ENCODE peak calls at places on chromosomes 2 and 18, in five cellular contexts. H, K, N, F and W are unnamed samples.

GRCh38 chr2:142112648-142113278 is 18.1 kb downstream of the LRP1B start:
- DNase-seq in H (peak), K (peak), N (no peak), F (no peak), W (peak)

GRCh38 chr2:105393373-105394055 is 5.3 kb downstream of the FHL2 start:
- DNase-seq in H (no peak), K (peak), N (no peak), F (no peak), W (peak)

GRCh38 chr18:11488175-11488574 is 121.2 kb upstream of the SLC35G4 start:
- DNase-seq in H (no peak), K (peak), N (no peak), F (no peak), W (no peak)

GRCh38 chr2:109066917-109067828 is 61.8 kb upstream of the SH3RF3 start:
- DNase-seq in H (peak), K (no peak), N (no peak), F (no peak), W (no peak)

GRCh38 chr2:71668326-71669057 is 215.1 kb downstream of the DYSF start:
- DNase-seq in H (no peak), K (no peak), N (no peak), F (peak), W (no peak)

GRCh38 chr2:227482638-227483340 is 10.8 kb downstream of the AGFG1 start:
- DNase-seq in H (no peak), K (no peak), N (no peak), F (no peak), W (no peak)

GRCh38 chr2:40095003-40095402 is 315.9 kb upstream of the THUMPD2 start:
- DNase-seq in H (no peak), K (peak), N (no peak), F (no peak), W (peak)

GRCh38 chr2:232976176-232976575 is 36.9 kb downstream of the NGEF start:
- DNase-seq in H (no peak), K (no peak), N (no peak), F (no peak), W (no peak)

GRCh38 chr2:131064589-131065232 is 28.5 kb downstream of the FAM168B start:
- DNase-seq in H (no peak), K (no peak), N (no peak), F (no peak), W (no peak)

GRCh38 chr2:159710601-159711180 is 1.6 kb upstream of the MARCHF7 start:
- DNase-seq in H (peak), K (peak), N (no peak), F (no peak), W (peak)

GRCh38 chr18:48938827-48939367 is 11.9 kb downstream of the SMAD7 start:
- DNase-seq in H (no peak), K (no peak), N (no peak), F (no peak), W (peak)

GRCh38 chr2:85596486-85597143 is 1.1 kb downstream of the RNF181 start:
- DNase-seq in H (no peak), K (no peak), N (no peak), F (no peak), W (no peak)

GRCh38 chr18:23939896-23940295 is 74.7 kb upstream of the TTC39C start:
- DNase-seq in H (no peak), K (no peak), N (no peak), F (no peak), W (no peak)

GRCh38 chr18:63161032-63161727 is 158.4 kb downstream of the BCL2 start:
- DNase-seq in H (no peak), K (no peak), N (no peak), F (no peak), W (no peak)

GRCh38 chr18:74243127-74243526 is 48.6 kb downstream of the CYB5A start:
- DNase-seq in H (no peak), K (no peak), N (no peak), F (no peak), W (no peak)

GRCh38 chr18:74242451-74243096 is 49.2 kb downstream of the CYB5A start:
- DNase-seq in H (no peak), K (no peak), N (no peak), F (no peak), W (no peak)

GRCh38 chr18:74241970-74242369 is 49.8 kb downstream of the CYB5A start:
- DNase-seq in H (no peak), K (no peak), N (no peak), F (no peak), W (no peak)

GRCh38 chr18:74241426-74241825 is 50.3 kb downstream of the CYB5A start:
- DNase-seq in H (no peak), K (no peak), N (no peak), F (no peak), W (no peak)

GRCh38 chr18:74239567-74239966 is 52.2 kb downstream of the CYB5A start:
- DNase-seq in H (no peak), K (no peak), N (no peak), F (no peak), W (no peak)
- H2BK15ac ChIP-seq in H (no peak), K (no peak), N (no peak), F (no peak), W (no peak)

DNA sequence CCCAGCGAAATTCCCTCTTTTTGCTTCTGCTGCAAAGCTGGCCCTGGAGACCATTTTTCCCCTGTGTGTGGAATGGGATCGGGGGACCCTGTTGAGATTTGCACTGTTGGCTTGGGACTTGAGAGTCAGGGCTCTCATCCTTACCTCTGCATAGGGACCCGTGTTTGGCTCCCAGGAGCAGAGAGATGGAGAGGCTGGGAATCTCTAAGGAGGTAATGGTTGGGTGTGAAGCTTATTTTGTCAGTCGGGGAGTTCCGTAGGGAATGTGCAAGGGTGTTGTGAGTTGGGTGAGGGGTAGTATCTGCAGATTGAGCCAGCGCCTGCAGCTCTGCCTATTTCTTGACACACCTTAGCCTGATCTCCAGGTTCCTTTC is 4.5 kb downstream of the GATA6 start:
- DNase-seq in H (no peak), K (no peak), N (no peak), F (no peak), W (no peak)
- H3K4me3 ChIP-seq in H (peak), K (no peak), N (no peak), F (no peak), W (no peak)

GRCh38 chr18:74316257-74317180 is 880 bp downstream of the C18orf63 start:
- DNase-seq in H (peak), K (peak), N (no peak), F (no peak), W (peak)

GRCh38 chr18:74310411-74310810 is 5.2 kb upstream of the C18orf63 start:
- DNase-seq in H (peak), K (peak), N (no peak), F (no peak), W (peak)

GRCh38 chr18:74314759-74315463 is 728 bp upstream of the C18orf63 start:
- DNase-seq in H (no peak), K (no peak), N (no peak), F (no peak), W (no peak)

GRCh38 chr18:74311000-74311399 is 4.6 kb upstream of the C18orf63 start:
- DNase-seq in H (no peak), K (no peak), N (no peak), F (no peak), W (no peak)

DNA sequence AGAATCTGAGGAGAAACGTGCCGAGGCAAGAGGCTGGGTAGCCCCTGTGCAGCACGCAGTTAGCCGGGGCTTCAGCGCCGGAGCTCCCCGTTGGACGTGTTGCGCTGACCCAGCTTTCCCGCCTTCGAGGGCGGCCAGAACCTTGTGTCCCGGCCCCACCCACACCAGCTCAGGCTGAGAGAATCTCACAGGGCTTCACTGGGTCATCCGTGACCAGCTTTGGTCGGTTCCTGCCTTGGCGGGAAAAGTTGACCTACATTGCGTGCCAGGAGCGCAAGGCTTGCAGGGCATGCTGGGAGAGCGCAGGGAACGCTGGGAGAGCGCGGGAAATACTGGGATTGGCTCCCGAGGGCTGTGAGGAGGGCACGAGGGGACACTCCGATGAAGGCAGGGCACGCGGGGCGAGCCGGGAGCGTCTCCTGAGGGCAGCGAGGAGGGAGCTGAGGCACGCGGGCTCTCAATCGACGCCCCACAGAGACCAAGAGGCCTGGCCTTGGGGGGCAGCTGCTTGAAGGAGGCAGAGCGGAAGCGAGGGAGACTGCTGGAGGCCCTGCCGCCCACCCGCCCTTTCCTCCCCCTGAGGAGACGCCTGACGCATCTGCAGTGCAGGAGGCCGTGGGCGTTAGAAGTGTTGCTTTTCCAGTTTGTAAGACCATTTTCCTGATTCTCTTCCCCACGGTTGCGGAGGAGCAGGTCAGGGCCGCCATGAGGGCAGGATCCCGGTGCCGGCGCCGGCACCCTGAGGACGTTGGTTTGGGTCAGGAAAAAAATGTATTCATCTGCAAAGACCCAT is at the start of gene C18orf63:
- DNase-seq in H (no peak), K (no peak), N (no peak), F (no peak), W (no peak)
- H2BK15ac ChIP-seq in H (no peak), K (no peak), N (no peak), F (no peak), W (peak)

GRCh38 chr2:181125364-181125763 is 145.0 kb downstream of the UBE2E3 start:
- DNase-seq in H (no peak), K (no peak), N (no peak), F (no peak), W (no peak)

GRCh38 chr2:181126311-181126710 is 145.9 kb downstream of the UBE2E3 start:
- DNase-seq in H (no peak), K (no peak), N (no peak), F (no peak), W (no peak)

GRCh38 chr2:181123798-181124217 is 143.4 kb downstream of the UBE2E3 start:
- DNase-seq in H (peak), K (no peak), N (no peak), F (no peak), W (peak)

GRCh38 chr2:181122601-181123000 is 142.2 kb downstream of the UBE2E3 start:
- DNase-seq in H (no peak), K (no peak), N (no peak), F (no peak), W (no peak)

DNA sequence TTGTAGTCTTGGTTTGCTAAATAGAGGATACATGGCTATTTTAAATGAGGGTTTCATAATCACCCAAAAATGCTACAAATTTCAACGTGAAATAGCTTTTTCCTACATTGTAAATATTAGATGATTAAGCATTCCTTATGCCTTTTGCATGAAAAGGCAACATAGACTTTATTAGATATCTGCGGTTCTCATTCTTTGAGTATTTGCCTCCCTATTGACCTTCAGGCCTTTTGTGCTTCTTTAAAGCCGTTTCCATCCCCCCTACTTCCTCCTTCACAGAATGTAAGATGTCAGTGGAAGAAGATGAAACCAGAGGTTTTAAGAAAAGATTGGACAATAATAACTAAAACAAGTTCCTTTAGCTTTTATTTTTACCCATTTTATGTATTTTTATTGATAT is 144.1 kb downstream of the UBE2E3 start:
- DNase-seq in H (no peak), K (peak), N (no peak), F (no peak), W (peak)
- H3K4me3 ChIP-seq in H (no peak), K (no peak), N (no peak), F (no peak), W (no peak)

GRCh38 chr2:46161921-46162320 is 135.3 kb upstream of the EPAS1 start:
- DNase-seq in H (no peak), K (no peak), N (no peak), F (no peak), W (no peak)

GRCh38 chr2:46163031-46163430 is 134.2 kb upstream of the EPAS1 start:
- DNase-seq in H (no peak), K (no peak), N (no peak), F (no peak), W (no peak)

GRCh38 chr2:46160326-46160725 is 136.9 kb upstream of the EPAS1 start:
- DNase-seq in H (no peak), K (no peak), N (no peak), F (no peak), W (no peak)

GRCh38 chr2:46162329-46162870 is 134.8 kb upstream of the EPAS1 start:
- DNase-seq in H (no peak), K (peak), N (no peak), F (no peak), W (no peak)

GRCh38 chr2:46161329-46161728 is 135.9 kb upstream of the EPAS1 start:
- DNase-seq in H (no peak), K (no peak), N (no peak), F (no peak), W (no peak)
- H2BK15ac ChIP-seq in H (no peak), K (no peak), N (no peak), F (no peak), W (no peak)

GRCh38 chr2:169736902-169737301 is 3.3 kb downstream of the KLHL23 start:
- DNase-seq in H (no peak), K (no peak), N (no peak), F (no peak), W (peak)
- H3K4me3 ChIP-seq in H (no peak), K (no peak), N (no peak), F (peak), W (no peak)

GRCh38 chr18:51098082-51098481 is 68.1 kb downstream of the SMAD4 start:
- DNase-seq in H (no peak), K (no peak), N (no peak), F (no peak), W (no peak)
- H2BK15ac ChIP-seq in H (no peak), K (no peak), N (no peak), F (no peak), W (no peak)

GRCh38 chr2:96317584-96317997 is 7.5 kb upstream of the ITPRIPL1 start:
- DNase-seq in H (no peak), K (no peak), N (no peak), F (no peak), W (no peak)

GRCh38 chr2:96316999-96317398 is 8.1 kb upstream of the ITPRIPL1 start:
- DNase-seq in H (no peak), K (no peak), N (no peak), F (no peak), W (no peak)

GRCh38 chr2:96318723-96319122 is 6.4 kb upstream of the ITPRIPL1 start:
- DNase-seq in H (no peak), K (no peak), N (no peak), F (no peak), W (no peak)

GRCh38 chr2:96315005-96315399 is 9.7 kb upstream of the SNRNP200 start:
- DNase-seq in H (no peak), K (no peak), N (no peak), F (no peak), W (no peak)

GRCh38 chr2:96315400-96316071 is 9.6 kb upstream of the ITPRIPL1 start:
- DNase-seq in H (peak), K (peak), N (no peak), F (no peak), W (peak)
- H3K4me3 ChIP-seq in H (no peak), K (no peak), N (no peak), F (no peak), W (no peak)

GRCh38 chr2:48452108-48452507 is 77.8 kb upstream of the STON1 start:
- DNase-seq in H (peak), K (no peak), N (no peak), F (no peak), W (no peak)
- H2BK15ac ChIP-seq in H (no peak), K (no peak), N (no peak), F (no peak), W (no peak)

GRCh38 chr2:36407403-36407802 is 51.8 kb downstream of the CRIM1 start:
- DNase-seq in H (no peak), K (no peak), N (no peak), F (no peak), W (no peak)

GRCh38 chr2:36408198-36408703 is 52.7 kb downstream of the CRIM1 start:
- DNase-seq in H (peak), K (peak), N (peak), F (peak), W (peak)

GRCh38 chr2:36404754-36405153 is 49.2 kb downstream of the CRIM1 start:
- DNase-seq in H (no peak), K (no peak), N (no peak), F (no peak), W (no peak)

GRCh38 chr2:36405183-36405582 is 49.6 kb downstream of the CRIM1 start:
- DNase-seq in H (no peak), K (no peak), N (no peak), F (no peak), W (peak)

DNA sequence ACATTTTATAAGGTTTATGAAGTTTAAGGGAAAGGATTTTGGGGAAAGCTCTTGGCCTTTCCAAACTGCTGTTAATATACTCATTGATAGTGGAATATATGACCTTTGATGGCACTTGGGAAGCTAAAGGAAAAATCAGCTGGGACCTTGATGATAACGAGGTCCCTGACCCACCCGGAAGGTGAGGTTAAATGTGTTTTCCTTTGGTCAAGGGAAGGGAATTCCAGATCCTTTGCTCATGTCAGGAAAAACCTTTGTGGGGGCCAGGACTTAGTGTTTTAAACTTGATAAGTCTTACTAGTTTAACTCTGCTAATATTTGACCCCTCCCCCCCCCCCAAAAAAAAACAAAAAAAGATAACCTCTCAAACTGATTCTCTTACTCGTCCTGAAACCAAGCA is 50.7 kb downstream of the CRIM1 start:
- DNase-seq in H (no peak), K (no peak), N (no peak), F (no peak), W (peak)
- H3K4me3 ChIP-seq in H (no peak), K (no peak), N (no peak), F (no peak), W (no peak)